ENCODE peak calls at places on chromosomes 5 and 9, in six cellular contexts. Z, F, T, Q, U and G are unnamed samples.

GRCh38 chr9:33101104-33101951 is 24.9 kb upstream of the SMU1 start:
- DNase-seq in Z (no peak), F (no peak), T (peak), Q (peak), U (no peak), G (peak)

GRCh38 chr5:132773114-132773513 is 3.9 kb downstream of the SEPTIN8 start:
- DNase-seq in Z (peak), F (no peak), T (no peak), Q (no peak), U (no peak), G (no peak)

GRCh38 chr9:108951578-108951977 is 17.4 kb downstream of the ABITRAM start:
- DNase-seq in Z (no peak), F (no peak), T (no peak), Q (no peak), U (no peak), G (no peak)

GRCh38 chr9:136460772-136461325 is 21.2 kb upstream of the INPP5E start:
- DNase-seq in Z (no peak), F (no peak), T (no peak), Q (no peak), U (no peak), G (no peak)

GRCh38 chr9:16103613-16104012 is 550.8 kb downstream of the CCDC171 start:
- DNase-seq in Z (no peak), F (no peak), T (no peak), Q (no peak), U (no peak), G (no peak)

GRCh38 chr5:169702726-169703481 is 65.8 kb downstream of the DOCK2 start:
- DNase-seq in Z (no peak), F (no peak), T (no peak), Q (peak), U (peak), G (no peak)

GRCh38 chr5:125486634-125487033 is 740.2 kb upstream of the ZNF608 start:
- DNase-seq in Z (no peak), F (no peak), T (peak), Q (no peak), U (no peak), G (peak)

GRCh38 chr9:34252016-34252415 is 73.2 kb downstream of the UBAP1 start:
- DNase-seq in Z (no peak), F (no peak), T (no peak), Q (no peak), U (no peak), G (no peak)

GRCh38 chr5:96969401-96969800 is 33.5 kb downstream of the LNPEP start:
- DNase-seq in Z (no peak), F (no peak), T (no peak), Q (peak), U (no peak), G (no peak)

GRCh38 chr9:72577212-72577753 is 55.9 kb downstream of the TMC1 start:
- DNase-seq in Z (no peak), F (no peak), T (peak), Q (peak), U (no peak), G (peak)

GRCh38 chr9:96554326-96554725 is 65.3 kb downstream of the CDC14B start:
- DNase-seq in Z (no peak), F (no peak), T (peak), Q (peak), U (no peak), G (no peak)